ENCODE peak calls at places on chromosome 16, in seven cellular contexts. N, X, B, U, A, W and T are unnamed samples.

GRCh38 chr16:27377666-27378485 is 24.1 kb upstream of the IL21R start:
- DNase-seq in N (no peak), X (no peak), B (no peak), U (peak), A (no peak), W (no peak), T (no peak)

GRCh38 chr16:1825864-1826690 is 548 bp downstream of the HAGH start:
- DNase-seq in A (no peak), U (peak), B (peak), X (no peak), N (peak), W (peak), T (peak)

GRCh38 chr16:29743475-29743826 is 2.3 kb downstream of the C16orf54 start:
- DNase-seq in B (no peak), W (no peak), A (no peak), N (no peak), X (no peak), U (no peak), T (no peak)

GRCh38 chr16:922051-922450 is 48.7 kb downstream of the LMF1 start:
- DNase-seq in B (no peak), W (no peak), N (no peak), U (no peak), X (no peak), A (no peak), T (no peak)

GRCh38 chr16:23836078-23836403 is 258 bp downstream of the PRKCB start:
- DNase-seq in W (no peak), N (no peak), A (no peak), U (no peak), X (no peak), B (no peak), T (no peak)

GRCh38 chr16:23148166-23148512 is 1.1 kb downstream of the USP31 start:
- DNase-seq in U (no peak), W (no peak), X (no peak), B (no peak), N (no peak), A (no peak), T (no peak)

GRCh38 chr16:13997933-13998332 is 73.2 kb upstream of the MRTFB start:
- DNase-seq in B (no peak), X (no peak), U (no peak), W (no peak), A (peak), N (no peak), T (no peak)

GRCh38 chr16:17467923-17468540 is 2.7 kb downstream of the XYLT1 start:
- DNase-seq in W (peak), B (peak), X (peak), A (no peak), U (peak), N (peak), T (peak)

GRCh38 chr16:58843675-58844074 is 109.6 kb upstream of the GOT2 start:
- DNase-seq in B (peak), W (no peak), X (peak), U (no peak), A (no peak), N (peak), T (no peak)

GRCh38 chr16:85577899-85578598 is 35.1 kb upstream of the GSE1 start:
- DNase-seq in B (no peak), W (no peak), A (no peak), N (no peak), X (no peak), U (no peak), T (no peak)

GRCh38 chr16:24845726-24846547 is at the start of gene SLC5A11:
- DNase-seq in N (no peak), B (no peak), W (no peak), A (no peak), X (no peak), U (no peak), T (no peak)

GRCh38 chr16:23952128-23953041 is 116.6 kb downstream of the PRKCB start:
- DNase-seq in U (peak), B (no peak), X (peak), W (no peak), N (no peak), A (peak), T (no peak)

GRCh38 chr16:1960665-1961630 is 1.6 kb downstream of the NDUFB10 start:
- DNase-seq in X (no peak), W (no peak), U (no peak), A (no peak), N (peak), B (peak), T (no peak)

GRCh38 chr16:678858-679807 is 1.1 kb upstream of the STUB1 start:
- DNase-seq in U (peak), X (no peak), B (peak), N (peak), W (peak), A (no peak), T (peak)

GRCh38 chr16:81335669-81336068 is 20.9 kb downstream of the GAN start:
- DNase-seq in A (no peak), U (no peak), B (no peak), W (no peak), X (no peak), N (no peak), T (no peak)

GRCh38 chr16:22813223-22813945 is 578 bp upstream of the HS3ST2 start:
- DNase-seq in U (no peak), A (no peak), B (peak), N (peak), W (peak), X (no peak), T (peak)

DNA sequence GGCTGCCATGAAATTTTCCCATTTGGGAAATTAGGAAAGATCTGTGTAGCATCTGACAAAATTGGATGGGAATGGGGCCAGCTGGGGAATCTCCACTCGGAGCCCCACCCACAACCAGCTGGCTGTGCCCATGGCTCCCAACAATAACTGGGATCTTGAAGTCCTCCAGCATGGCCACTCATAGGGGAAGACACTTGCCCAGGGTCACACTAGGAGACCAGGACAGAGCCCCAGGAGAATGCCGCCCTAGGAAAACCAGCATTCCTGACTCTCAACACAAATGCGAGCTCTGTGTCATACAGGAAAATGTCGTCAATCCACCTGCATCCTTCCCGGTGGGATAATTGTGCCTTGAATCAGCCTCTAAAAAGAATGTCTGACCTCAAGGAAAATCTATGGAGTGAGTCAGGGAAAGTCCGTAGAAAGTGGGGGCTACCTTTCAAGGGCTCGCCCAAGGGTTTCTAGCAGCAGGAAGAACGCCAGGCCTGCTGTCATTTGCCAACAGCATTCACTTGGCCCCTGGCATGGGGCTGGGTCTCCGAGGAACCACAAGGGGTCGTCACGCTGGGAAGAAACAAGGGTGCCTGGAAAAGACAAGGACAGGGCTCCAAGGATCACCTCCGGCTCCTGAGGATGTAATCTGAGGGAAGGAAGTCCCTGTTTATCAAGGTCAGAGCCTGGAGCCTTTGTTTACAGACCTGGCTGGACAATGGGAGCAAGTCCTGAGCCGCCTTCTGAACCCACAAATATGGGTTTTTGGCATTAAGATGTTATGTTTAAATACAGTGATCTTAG is 15.9 kb downstream of the CDH5 start:
- DNase-seq in B (peak), W (no peak), X (peak), A (peak), U (no peak), N (peak), T (no peak)
- TF ChIP-seq CTCF in B (no peak), W (no peak), X (no peak), A (peak), U (no peak), N (peak), T (no peak)

DNA sequence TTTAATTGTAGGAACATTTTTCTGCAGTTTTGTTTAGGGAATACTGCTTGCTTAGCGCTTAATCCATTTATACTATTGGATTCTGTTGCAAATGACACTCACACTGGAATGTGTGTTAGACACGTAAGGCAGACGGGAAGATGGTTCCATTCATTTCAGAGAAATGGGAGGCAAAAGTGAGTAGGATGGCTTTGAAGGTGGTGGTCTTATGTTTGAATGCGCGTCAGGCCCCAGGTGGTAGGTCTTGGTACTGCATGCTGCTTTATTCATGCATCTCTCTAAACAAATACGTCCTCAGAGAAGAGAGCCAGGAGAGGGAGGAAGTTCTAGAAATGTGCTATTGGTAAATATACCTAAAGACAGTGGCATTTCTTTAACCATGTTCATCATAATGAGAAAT is 997.6 kb upstream of the RBFOX1 start:
- DNase-seq in X (peak), A (no peak), N (peak), B (no peak), U (no peak), W (peak), T (no peak)
- TF ChIP-seq CTCF in X (peak), A (peak), N (peak), B (peak), U (no peak), W (peak), T (peak)

DNA sequence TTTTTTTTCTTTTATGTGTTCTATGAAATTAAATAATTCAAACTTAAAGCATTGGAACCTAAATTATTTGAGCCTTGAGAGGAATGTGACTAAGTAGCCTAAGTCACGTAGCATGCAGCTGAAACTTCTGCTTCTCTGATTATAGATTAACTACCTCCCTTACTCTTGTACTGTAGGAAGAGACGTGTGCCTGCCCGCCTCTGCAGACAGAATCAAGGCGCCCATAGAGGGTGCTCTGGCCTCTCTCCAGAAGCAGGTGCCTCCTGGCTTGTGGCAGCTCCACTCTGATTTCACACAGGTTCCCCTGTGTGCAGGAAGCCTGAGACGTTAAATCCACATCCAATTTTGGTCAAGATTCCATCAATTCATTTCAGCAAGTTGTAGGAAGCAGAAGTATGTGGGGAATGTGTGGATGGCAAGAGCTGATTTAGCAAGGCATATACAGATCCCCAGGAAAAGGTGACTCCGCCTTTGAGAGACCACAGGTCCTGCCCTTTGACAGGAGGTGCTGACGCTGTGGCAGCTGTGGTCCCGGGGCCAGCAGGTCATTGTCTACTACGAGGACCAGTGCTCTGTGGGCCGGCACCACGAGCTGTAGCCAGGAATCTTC is 1418.8 kb downstream of the CDH11 start:
- DNase-seq in A (peak), X (no peak), W (no peak), N (peak), U (no peak), B (no peak), T (no peak)
- TF ChIP-seq CTCF in A (peak), X (no peak), W (no peak), N (no peak), U (no peak), B (no peak), T (peak)

GRCh38 chr16:87222335-87222734 is 94.9 kb downstream of the C16orf95 start:
- DNase-seq in U (no peak), B (no peak), N (no peak), W (no peak), A (no peak), X (no peak), T (no peak)
- TF ChIP-seq CTCF in U (no peak), B (no peak), N (no peak), W (no peak), A (no peak), X (no peak), T (no peak)